ENCODE peak calls at places on chromosomes 12 and 14, in seven cellular contexts. C is BE2C, Y is A549, S is fibroblast of the aortic adventitia, K is NT2/D1, T is ascending aorta, F is foreskin fibroblast. X is an unnamed sample.
A peak's percentile ranks its signal among the peaks of the same experiment; 100 is the strongest.

GRCh38 chr14:104586832-104587620 is 7.5 kb downstream of the C14orf180 start:
- DNase-seq in C (peak; percentile 59), Y (no peak), S (no peak), K (no peak), T (peak; percentile 75), F (peak; percentile 14), X (no peak)

GRCh38 chr12:62686938-62687337 is 220.3 kb downstream of the MON2 start:
- DNase-seq in C (no peak), Y (no peak), S (peak; percentile 37), K (no peak), T (no peak), F (peak; percentile 60), X (no peak)

GRCh38 chr12:124279846-124280360 is 15.0 kb upstream of the RFLNA start:
- DNase-seq in C (no peak), Y (no peak), S (peak; percentile 5), K (no peak), T (no peak), F (no peak), X (no peak)

GRCh38 chr12:88266851-88267360 is 124.8 kb downstream of the TMTC3 start:
- DNase-seq in C (no peak), Y (no peak), S (no peak), K (no peak), T (no peak), F (no peak), X (no peak)

GRCh38 chr14:54647378-54647777 is 80.5 kb downstream of the SAMD4A start:
- DNase-seq in C (no peak), Y (no peak), S (no peak), K (no peak), T (no peak), F (no peak), X (no peak)

GRCh38 chr12:9404469-9405260 is 196.5 kb upstream of the PZP start:
- DNase-seq in C (peak; percentile 34), Y (no peak), S (no peak), K (no peak), T (no peak), F (no peak), X (no peak)

GRCh38 chr12:124583854-124584253 is 16.4 kb upstream of the NCOR2 start:
- DNase-seq in C (no peak), Y (no peak), S (no peak), K (no peak), T (no peak), F (no peak), X (no peak)

GRCh38 chr12:4269279-4269991 is 4.1 kb upstream of the CCND2 start:
- DNase-seq in C (peak; percentile 47), Y (no peak), S (no peak), K (peak; percentile 93), T (peak; percentile 92), F (no peak), X (peak; percentile 28)

GRCh38 chr12:79274571-79275064 is 410.0 kb downstream of the SYT1 start:
- DNase-seq in C (no peak), Y (no peak), S (peak; percentile 25), K (no peak), T (no peak), F (no peak), X (no peak)

GRCh38 chr14:76672123-76672522 is 89.1 kb upstream of the VASH1 start:
- DNase-seq in C (no peak), Y (no peak), S (no peak), K (no peak), T (no peak), F (peak; percentile 3), X (no peak)

GRCh38 chr12:107732365-107732764 is 28.6 kb downstream of the PRDM4 start:
- DNase-seq in C (no peak), Y (no peak), S (no peak), K (no peak), T (no peak), F (no peak), X (no peak)

GRCh38 chr14:74941676-74942097 is 13.7 kb downstream of the PGF start:
- DNase-seq in C (no peak), Y (no peak), S (peak; percentile 39), K (no peak), T (peak; percentile 90), F (peak; percentile 57), X (no peak)

GRCh38 chr14:99137913-99138571 is 134.0 kb downstream of the BCL11B start:
- DNase-seq in C (no peak), Y (peak; percentile 27), S (no peak), K (no peak), T (peak; percentile 31), F (no peak), X (peak; percentile 7)

GRCh38 chr12:30874455-30875313 is 51.9 kb upstream of the TSPAN11 start:
- DNase-seq in C (peak; percentile 17), Y (no peak), S (no peak), K (no peak), T (no peak), F (no peak), X (no peak)

GRCh38 chr14:81406863-81407262 is 6.7 kb upstream of the STON2 start:
- DNase-seq in C (peak; percentile 30), Y (no peak), S (peak; percentile 27), K (no peak), T (no peak), F (no peak), X (no peak)

GRCh38 chr12:94872671-94873367 is 130.7 kb downstream of the NDUFA12 start:
- DNase-seq in C (no peak), Y (no peak), S (no peak), K (no peak), T (no peak), F (no peak), X (peak; percentile 55)

GRCh38 chr14:29814153-29815057 is 113.2 kb downstream of the PRKD1 start:
- DNase-seq in C (no peak), Y (no peak), S (peak; percentile 75), K (no peak), T (no peak), F (no peak), X (no peak)

DNA sequence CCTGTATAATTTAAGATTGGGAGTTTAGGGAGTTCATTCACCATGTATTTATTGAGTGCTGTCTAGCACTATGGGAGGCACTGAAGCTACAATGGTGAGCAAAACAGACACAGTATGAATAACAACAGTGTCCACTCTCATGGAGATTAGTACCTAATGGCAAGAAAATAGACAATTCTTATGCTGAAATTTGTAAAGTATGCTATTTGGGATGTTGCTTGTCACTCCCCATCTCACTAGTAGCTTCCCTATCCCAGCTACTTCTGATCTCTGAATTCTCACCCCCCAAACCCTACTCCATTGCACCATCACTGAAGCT is 4.0 kb downstream of the GDF11 start:
- DNase-seq in C (no peak), Y (no peak), S (no peak), K (no peak), T (no peak), F (no peak), X (peak; percentile 84)
- H3K4me3 ChIP-seq in C (no peak overlapping the region), Y (no peak overlapping the region), S (no peak overlapping the region), K (no peak overlapping the region), T (no peak overlapping the region), F (no peak overlapping the region), X (no peak overlapping the region)

GRCh38 chr12:57521475-57522018 is 1.1 kb upstream of the MBD6 start:
- DNase-seq in C (peak; percentile 73), Y (no peak), S (no peak), K (no peak), T (no peak), F (peak; percentile 38), X (peak; percentile 72)
- H3K4me3 ChIP-seq in C (peak overlapping the region; percentile 53), Y (peak overlapping the region; percentile 70), S (no peak overlapping the region), K (peak overlapping the region; percentile 53), T (peak overlapping the region; percentile 81), F (peak overlapping the region; percentile 78), X (peak overlapping the region; percentile 69)

GRCh38 chr12:1216560-1216959 is 225.5 kb downstream of the ERC1 start:
- DNase-seq in C (no peak), Y (no peak), S (no peak), K (no peak), T (no peak), F (no peak), X (no peak)
- H3K4me3 ChIP-seq in C (no peak overlapping the region), Y (no peak overlapping the region), S (no peak overlapping the region), K (no peak overlapping the region), T (no peak overlapping the region), F (no peak overlapping the region), X (no peak overlapping the region)

GRCh38 chr14:100438678-100439592 is 115.8 kb downstream of the SLC25A47 start:
- DNase-seq in C (peak; percentile 46), Y (peak; percentile 98), S (peak; percentile 63), K (no peak), T (no peak), F (peak; percentile 58), X (no peak)
- H3K4me3 ChIP-seq in C (no peak overlapping the region), Y (no peak overlapping the region), S (no peak overlapping the region), K (no peak overlapping the region), T (no peak overlapping the region), F (no peak overlapping the region), X (no peak overlapping the region)

DNA sequence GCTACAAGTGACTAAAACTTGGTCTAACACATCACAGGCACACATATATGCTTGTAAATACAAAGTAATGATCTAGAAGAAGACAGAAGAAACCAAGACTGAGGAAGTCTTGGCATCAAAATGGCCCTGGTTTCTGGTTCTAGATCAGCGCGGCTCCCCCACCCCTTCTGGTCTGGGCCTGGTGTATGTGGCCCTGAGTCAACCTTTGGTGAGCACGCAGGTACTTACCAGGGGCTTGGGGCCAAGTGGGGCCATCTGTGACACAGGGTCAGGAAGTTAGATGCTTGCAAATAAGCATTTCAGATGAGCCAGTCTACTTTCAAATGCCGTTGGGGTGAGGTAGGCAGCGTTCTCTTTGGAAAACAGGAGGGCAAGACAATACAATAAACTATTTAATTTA is 13.2 kb upstream of the HVCN1 start:
- DNase-seq in C (no peak), Y (no peak), S (no peak), K (no peak), T (no peak), F (no peak), X (no peak)
- H3K4me3 ChIP-seq in C (no peak overlapping the region), Y (no peak overlapping the region), S (no peak overlapping the region), K (no peak overlapping the region), T (no peak overlapping the region), F (no peak overlapping the region), X (no peak overlapping the region)

DNA sequence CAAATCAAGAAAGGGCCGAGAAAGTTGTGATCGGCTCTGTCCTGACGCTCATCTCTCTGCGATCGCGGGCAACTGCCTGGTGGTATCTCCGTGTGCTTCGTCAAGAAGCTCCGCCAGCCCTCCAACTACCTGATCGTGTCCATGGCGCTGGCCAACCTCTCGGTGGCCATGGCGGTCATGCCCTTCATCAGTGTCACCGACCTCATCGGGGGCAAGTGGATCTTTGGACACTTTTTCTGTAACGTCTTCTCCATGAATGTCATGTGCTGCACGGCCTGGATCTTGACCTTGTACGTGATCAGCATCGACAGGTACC is 1.6 kb upstream of the HEBP1 start:
- DNase-seq in C (no peak), Y (no peak), S (no peak), K (no peak), T (no peak), F (no peak), X (no peak)
- H3K4me3 ChIP-seq in C (peak overlapping the region; percentile 63), Y (peak overlapping the region; percentile 88), S (peak overlapping the region; percentile 72), K (peak overlapping the region; percentile 47), T (peak overlapping the region; percentile 81), F (peak overlapping the region; percentile 62), X (peak overlapping the region; percentile 42)

DNA sequence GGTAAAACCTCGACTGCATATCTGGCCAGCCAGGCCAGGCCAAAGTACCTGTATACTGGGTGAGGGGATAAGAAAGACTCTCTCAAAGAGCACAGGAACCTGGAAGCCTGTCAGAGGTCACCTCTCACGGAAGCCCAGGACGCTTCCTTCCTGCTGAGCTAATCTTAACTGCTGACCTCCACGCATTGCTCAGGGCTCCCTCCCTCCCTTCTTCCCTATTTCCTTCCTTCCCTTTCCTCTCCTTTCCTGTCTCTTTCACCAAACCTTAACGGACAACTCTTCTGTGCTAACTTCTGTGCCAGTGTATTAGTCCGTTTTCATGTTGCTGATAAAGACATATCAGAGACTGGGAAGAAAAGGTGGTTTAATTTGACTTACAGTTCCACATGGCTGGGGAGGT is 14.8 kb upstream of the RNASE10 start:
- DNase-seq in C (no peak), Y (no peak), S (no peak), K (no peak), T (no peak), F (no peak), X (no peak)
- H3K4me3 ChIP-seq in C (no peak overlapping the region), Y (no peak overlapping the region), S (no peak overlapping the region), K (no peak overlapping the region), T (no peak overlapping the region), F (no peak overlapping the region), X (no peak overlapping the region)

X was measured in HAP-1.